ENCODE peak calls at places on chromosomes 6 and 20, in six cellular contexts. B, D, Y, R, E and W are unnamed samples.

GRCh38 chr20:23397961-23398360 is 23.3 kb downstream of the NAPB start:
- DNase-seq in R (peak; percentile 24), B (no peak), D (no peak), E (peak; percentile 69), Y (peak; percentile 64), W (peak; percentile 50)

GRCh38 chr20:34834459-34834893 is 9.0 kb upstream of the NCOA6 start:
- DNase-seq in R (peak; percentile 41), E (peak; percentile 45), D (no peak), Y (no peak), B (no peak), W (peak; percentile 59)

GRCh38 chr6:134920422-134920821 is 29.5 kb downstream of the ALDH8A1 start:
- DNase-seq in R (no peak), Y (no peak), B (no peak), D (no peak), E (no peak), W (no peak)

GRCh38 chr6:19988555-19988954 is 151.4 kb downstream of the ID4 start:
- DNase-seq in E (peak; percentile 9), B (no peak), D (no peak), R (peak; percentile 11), Y (peak; percentile 37), W (peak; percentile 11)

GRCh38 chr6:63475707-63476106 is 96.6 kb upstream of the LOC128125822 start:
- DNase-seq in B (no peak), Y (no peak), R (no peak), D (no peak), E (no peak), W (no peak)

GRCh38 chr20:58359441-58359840 is 29.6 kb upstream of the VAPB start:
- DNase-seq in E (peak; percentile 29), D (no peak), B (no peak), Y (no peak), R (no peak), W (peak; percentile 12)

GRCh38 chr20:44704551-44704971 is 10.6 kb upstream of the CCN5 start:
- DNase-seq in R (peak; percentile 84), E (peak; percentile 79), D (no peak), Y (no peak), B (peak; percentile 67), W (peak; percentile 60)

GRCh38 chr20:57898332-57898731 is 188.5 kb upstream of the PMEPA1 start:
- DNase-seq in D (no peak), Y (no peak), R (no peak), B (no peak), E (no peak), W (no peak)

GRCh38 chr6:108947114-108947854 is 99.1 kb downstream of the ARMC2 start:
- DNase-seq in E (peak; percentile 82), Y (peak; percentile 89), R (peak; percentile 93), D (no peak), B (peak; percentile 75), W (peak; percentile 86)

GRCh38 chr20:61251529-61252393 is at the start of gene CDH4:
- DNase-seq in B (no peak), D (no peak), R (no peak), E (no peak), Y (no peak), W (no peak)

GRCh38 chr6:10403385-10404106 is 11.3 kb downstream of the TFAP2A start:
- DNase-seq in D (no peak), E (peak; percentile 85), R (peak; percentile 69), Y (peak; percentile 75), B (no peak), W (peak; percentile 92)

GRCh38 chr20:31839782-31840487 is 5.5 kb downstream of the FOXS1 start:
- DNase-seq in R (no peak), Y (no peak), E (no peak), B (no peak), D (no peak), W (no peak)

GRCh38 chr20:59322813-59323469 is 22.5 kb downstream of the EDN3 start:
- DNase-seq in B (no peak), R (peak; percentile 18), D (no peak), Y (no peak), E (no peak), W (no peak)

GRCh38 chr6:125254321-125254720 is 47.4 kb downstream of the HDDC2 start:
- DNase-seq in D (no peak), R (no peak), B (no peak), Y (no peak), E (no peak), W (no peak)

DNA sequence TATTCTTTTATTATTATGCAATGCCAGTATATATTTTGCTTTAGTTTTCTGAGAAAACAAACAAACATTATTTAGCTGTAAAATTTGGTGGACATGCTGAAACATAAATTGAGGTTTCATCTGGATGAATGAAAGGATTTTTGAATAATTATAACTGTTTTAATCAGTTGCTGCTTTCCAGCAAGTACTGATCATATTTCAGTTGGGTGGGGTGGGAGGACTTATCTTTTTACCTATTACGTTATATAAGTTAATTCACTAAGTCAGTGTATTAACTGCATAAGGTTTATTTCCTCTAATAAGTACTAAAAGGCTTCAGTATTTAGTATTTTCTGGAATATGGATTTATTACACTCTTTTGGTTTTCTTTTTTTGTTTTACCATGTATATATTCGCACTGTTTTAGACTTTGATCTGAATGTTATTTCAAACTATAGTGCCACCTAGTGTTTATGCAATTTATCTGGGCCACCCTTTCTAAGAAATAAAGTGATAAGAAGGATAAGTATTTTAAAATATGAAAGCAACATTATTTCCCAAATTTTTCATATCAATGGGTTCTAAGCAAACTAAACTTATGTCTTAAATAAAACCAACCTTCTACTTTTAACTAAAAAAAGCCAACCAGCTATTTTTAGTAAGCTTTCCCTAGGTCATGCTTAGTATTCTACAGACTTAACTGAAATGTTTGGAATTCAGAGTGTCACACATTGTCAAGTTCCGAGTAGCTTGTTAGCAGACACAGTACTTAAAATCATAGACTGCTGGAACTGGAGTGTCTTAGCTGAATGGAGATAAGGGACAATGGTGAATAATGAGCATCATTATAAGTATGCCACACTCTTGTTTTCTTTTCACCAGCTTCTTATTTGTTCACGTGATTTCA is 105.4 kb upstream of the MCHR2 start:
- DNase-seq in D (no peak), R (no peak), E (peak; percentile 41), B (no peak), Y (no peak), W (peak; percentile 62)
- TF ChIP-seq CTCF in D (peak; percentile 25), R (peak; percentile 71), E (peak; percentile 70), B (peak; percentile 42), Y (peak; percentile 25), W (peak; percentile 55)

GRCh38 chr6:12014873-12015149 is 2.7 kb downstream of the HIVEP1 start:
- DNase-seq in D (no peak), R (no peak), Y (no peak), B (no peak), E (no peak), W (no peak)

GRCh38 chr6:12012566-12013367 is 655 bp downstream of the HIVEP1 start:
- DNase-seq in Y (peak; percentile 88), R (peak; percentile 81), B (no peak), E (peak; percentile 95), D (peak; percentile 63), W (peak; percentile 94)

GRCh38 chr6:12013368-12013617 is 1.2 kb downstream of the HIVEP1 start:
- DNase-seq in E (no peak), D (no peak), B (no peak), Y (no peak), R (no peak), W (no peak)

GRCh38 chr6:12012231-12012565 is at the start of gene HIVEP1:
- DNase-seq in Y (no peak), R (peak; percentile 15), D (peak; percentile 50), B (no peak), E (no peak), W (no peak)

DNA sequence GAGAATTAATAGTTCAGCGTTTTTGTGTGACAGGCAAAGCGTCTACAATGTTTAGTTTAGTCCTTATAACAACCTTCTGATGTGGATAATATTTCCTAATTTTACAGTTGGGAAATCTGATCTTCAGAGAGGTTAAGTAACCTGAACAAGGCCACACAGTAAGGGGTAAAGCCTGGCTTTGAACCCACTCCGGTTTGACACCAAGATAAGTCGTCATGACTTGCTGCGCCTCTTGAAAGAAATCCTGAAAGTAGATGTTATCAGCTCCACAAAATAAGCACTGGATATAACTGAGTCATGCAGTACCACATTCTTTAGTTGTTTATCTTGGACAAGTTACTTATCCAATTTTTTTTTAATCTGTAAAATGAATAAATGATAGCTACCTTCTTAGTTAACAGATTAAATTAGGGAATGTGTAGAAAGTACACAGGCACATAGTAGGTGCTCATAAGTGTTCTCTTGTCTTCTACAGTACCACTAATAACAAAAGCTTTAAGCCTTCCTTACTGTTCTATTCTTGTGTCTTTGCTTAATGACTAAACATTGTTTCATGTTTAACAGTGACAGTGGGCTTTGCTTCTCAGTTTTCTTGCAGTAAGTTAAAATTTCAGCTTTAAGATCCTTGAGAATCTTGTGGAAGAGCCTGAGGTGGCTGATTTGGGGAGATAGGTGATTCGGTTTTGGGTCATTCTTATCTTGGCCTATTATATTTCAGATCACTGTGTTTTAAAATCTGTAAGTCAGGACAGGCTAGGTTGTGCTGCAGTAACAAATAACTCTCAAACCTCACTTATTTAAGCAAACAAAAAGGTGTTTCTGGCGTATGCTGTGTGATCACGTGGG is 2.1 kb downstream of the HIVEP1 start:
- DNase-seq in E (peak; percentile 90), R (peak; percentile 48), B (no peak), Y (peak; percentile 90), D (no peak), W (peak; percentile 83)
- H3K4me3 ChIP-seq in E (no peak overlapping the region), R (no peak overlapping the region), B (no peak overlapping the region), Y (no peak overlapping the region), D (no peak overlapping the region), W (peak overlapping the region; percentile 88)

DNA sequence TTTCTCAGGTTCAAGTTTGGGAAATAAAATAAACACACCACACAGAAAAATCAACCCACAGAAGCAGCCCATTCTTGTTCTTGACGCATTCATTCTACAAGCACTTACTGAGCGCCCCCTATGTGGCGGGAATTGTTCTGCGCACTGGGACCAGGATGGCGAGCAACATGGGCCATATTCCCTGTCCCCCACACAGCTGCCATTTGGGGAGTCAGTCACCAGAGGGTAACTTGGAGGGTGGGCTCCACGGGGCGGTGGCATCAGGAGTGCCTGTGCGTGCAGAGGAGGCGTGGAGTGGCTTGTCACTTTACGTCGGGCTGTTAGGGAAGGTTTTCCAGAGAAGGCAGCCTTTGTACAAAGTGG is 185.0 kb upstream of the PDE10A start:
- DNase-seq in R (no peak), E (no peak), D (no peak), B (no peak), Y (no peak), W (no peak)
- TF ChIP-seq CTCF in R (no peak), E (no peak), D (no peak), B (no peak), Y (peak; percentile 19), W (no peak)

GRCh38 chr6:159978291-159979135 is 9.6 kb downstream of the IGF2R start:
- DNase-seq in E (no peak), D (no peak), R (no peak), Y (no peak), B (no peak), W (no peak)

GRCh38 chr6:159974932-159975331 is 6.0 kb downstream of the IGF2R start:
- DNase-seq in E (no peak), Y (no peak), B (no peak), R (no peak), D (no peak), W (no peak)

GRCh38 chr6:159979136-159979874 is 10.4 kb downstream of the IGF2R start:
- DNase-seq in B (no peak), Y (peak; percentile 48), E (peak; percentile 37), D (no peak), R (peak; percentile 48), W (peak; percentile 73)

GRCh38 chr6:159977242-159978214 is 8.6 kb downstream of the IGF2R start:
- DNase-seq in B (no peak), R (peak; percentile 58), Y (no peak), E (peak; percentile 69), D (peak; percentile 79), W (peak; percentile 79)

DNA sequence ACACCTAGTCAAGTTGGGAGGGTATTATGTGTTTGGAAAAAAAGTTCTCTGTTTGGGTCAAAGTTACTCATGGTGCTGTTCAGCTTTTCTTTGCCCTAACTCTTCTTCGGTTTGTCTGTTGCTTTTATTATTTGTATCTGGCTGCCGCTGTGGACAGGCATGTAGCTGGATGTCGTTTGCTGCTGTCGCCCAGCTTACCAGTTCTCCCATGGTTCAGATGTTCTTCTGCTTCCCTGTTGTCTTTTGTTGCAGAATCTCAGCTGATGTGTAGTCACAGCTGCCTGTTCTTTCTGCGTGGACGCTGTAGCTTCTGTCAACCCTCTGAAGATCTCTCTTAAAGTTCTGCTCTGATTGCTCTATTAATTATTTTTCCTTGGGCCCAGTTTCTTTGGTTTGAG is 8.0 kb downstream of the IGF2R start:
- DNase-seq in B (no peak), D (no peak), E (no peak), Y (no peak), R (no peak), W (no peak)
- H3K4me3 ChIP-seq in B (no peak overlapping the region), D (no peak overlapping the region), E (no peak overlapping the region), Y (no peak overlapping the region), R (no peak overlapping the region), W (peak overlapping the region; percentile 22)